ENCODE peak calls at places on chromosome 10, in four cellular contexts. B is Jurkat, Clone E6-1; C is astrocyte of the cerebellum; Y is tibial nerve. T is an unnamed sample.

GRCh38 chr10:110783509-110784103 is 88.1 kb upstream of the PDCD4 start:
- DNase-seq in B (no peak), Y (no peak), C (no peak), T (no peak)

GRCh38 chr10:48234295-48234694 is 40.2 kb downstream of the FRMPD2 start:
- DNase-seq in B (no peak), C (no peak), Y (no peak), T (no peak)

GRCh38 chr10:129031233-129032150 is 435.5 kb upstream of the MGMT start:
- DNase-seq in C (peak), B (peak), Y (peak), T (no peak)

GRCh38 chr10:126387041-126387908 is 1.0 kb downstream of the ADAM12 start:
- DNase-seq in B (no peak), C (peak), Y (no peak), T (no peak)

GRCh38 chr10:76582536-76582935 is 1055.1 kb downstream of the KCNMA1 start:
- DNase-seq in B (no peak), C (no peak), Y (no peak), T (no peak)

GRCh38 chr10:104780165-104780564 is 139.1 kb downstream of the SORCS3 start:
- DNase-seq in Y (no peak), B (no peak), C (no peak), T (no peak)

GRCh38 chr10:33291053-33291592 is 43.3 kb downstream of the NRP1 start:
- DNase-seq in B (no peak), Y (no peak), C (peak), T (peak)

GRCh38 chr10:95214793-95215192 is 20.8 kb downstream of the ACSM6 start:
- DNase-seq in Y (no peak), B (no peak), C (no peak), T (no peak)

GRCh38 chr10:57418476-57418875 is 849.2 kb downstream of the IPMK start:
- DNase-seq in Y (no peak), B (no peak), C (no peak), T (no peak)

GRCh38 chr10:93872776-93873175 is 21.0 kb upstream of the SLC35G1 start:
- DNase-seq in Y (no peak), B (no peak), C (no peak), T (no peak)

GRCh38 chr10:117221156-117221711 is 19.7 kb upstream of the SLC18A2 start:
- DNase-seq in C (no peak), B (no peak), Y (no peak), T (no peak)

GRCh38 chr10:125084191-125085186 is 75.9 kb downstream of the CTBP2 start:
- DNase-seq in C (peak), Y (no peak), B (no peak), T (peak)

GRCh38 chr10:103284170-103284569 is 7.2 kb downstream of the INA start:
- DNase-seq in B (no peak), Y (no peak), C (no peak), T (no peak)

GRCh38 chr10:124743188-124744046 is 761 bp downstream of the FAM53B start:
- DNase-seq in C (no peak), B (no peak), Y (no peak), T (no peak)

GRCh38 chr10:7579681-7580080 is 87.1 kb downstream of the ITIH5 start:
- DNase-seq in C (no peak), B (no peak), Y (no peak), T (no peak)

GRCh38 chr10:7577206-7577978 is 89.4 kb downstream of the ITIH5 start:
- DNase-seq in Y (no peak), B (no peak), C (no peak), T (no peak)

GRCh38 chr10:7580520-7580919 is 86.2 kb downstream of the ITIH5 start:
- DNase-seq in B (no peak), C (no peak), Y (no peak), T (no peak)

GRCh38 chr10:7572435-7572834 is 94.3 kb downstream of the ITIH5 start:
- DNase-seq in B (no peak), Y (no peak), C (no peak), T (no peak)

GRCh38 chr10:7576340-7576739 is 90.4 kb downstream of the ITIH5 start:
- DNase-seq in Y (no peak), C (no peak), B (no peak), T (no peak)
- H3K4me3 ChIP-seq in Y (no peak), C (no peak), B (no peak), T (no peak)

GRCh38 chr10:88114368-88114767 is 250.9 kb downstream of the PTEN start:
- DNase-seq in Y (no peak), C (no peak), B (peak), T (no peak)

GRCh38 chr10:88113232-88113631 is 249.8 kb downstream of the PTEN start:
- DNase-seq in C (no peak), B (no peak), Y (peak), T (peak)

GRCh38 chr10:88115406-88115805 is 252.0 kb downstream of the PTEN start:
- DNase-seq in C (no peak), Y (no peak), B (no peak), T (no peak)

GRCh38 chr10:88115968-88116367 is 252.5 kb downstream of the PTEN start:
- DNase-seq in B (no peak), C (no peak), Y (no peak), T (peak)

GRCh38 chr10:88113657-88114272 is 250.3 kb downstream of the PTEN start:
- DNase-seq in Y (no peak), B (no peak), C (no peak), T (no peak)
- H3K4me3 ChIP-seq in Y (no peak), B (no peak), C (no peak), T (no peak)

GRCh38 chr10:13382759-13383753 is 35.0 kb upstream of the SEPHS1 start:
- DNase-seq in C (no peak), B (no peak), Y (no peak), T (no peak)
- H3K4me3 ChIP-seq in C (no peak), B (no peak), Y (no peak), T (no peak)

GRCh38 chr10:70324341-70324861 is 40.6 kb upstream of the NPFFR1 start:
- DNase-seq in C (no peak), B (no peak), Y (peak), T (no peak)

GRCh38 chr10:70321897-70322890 is 38.4 kb upstream of the NPFFR1 start:
- DNase-seq in C (no peak), B (peak), Y (no peak), T (no peak)

GRCh38 chr10:70324951-70325781 is 41.4 kb upstream of the NPFFR1 start:
- DNase-seq in B (no peak), Y (no peak), C (no peak), T (no peak)

GRCh38 chr10:70323143-70323696 is 39.4 kb upstream of the NPFFR1 start:
- DNase-seq in Y (no peak), C (no peak), B (peak), T (no peak)

DNA sequence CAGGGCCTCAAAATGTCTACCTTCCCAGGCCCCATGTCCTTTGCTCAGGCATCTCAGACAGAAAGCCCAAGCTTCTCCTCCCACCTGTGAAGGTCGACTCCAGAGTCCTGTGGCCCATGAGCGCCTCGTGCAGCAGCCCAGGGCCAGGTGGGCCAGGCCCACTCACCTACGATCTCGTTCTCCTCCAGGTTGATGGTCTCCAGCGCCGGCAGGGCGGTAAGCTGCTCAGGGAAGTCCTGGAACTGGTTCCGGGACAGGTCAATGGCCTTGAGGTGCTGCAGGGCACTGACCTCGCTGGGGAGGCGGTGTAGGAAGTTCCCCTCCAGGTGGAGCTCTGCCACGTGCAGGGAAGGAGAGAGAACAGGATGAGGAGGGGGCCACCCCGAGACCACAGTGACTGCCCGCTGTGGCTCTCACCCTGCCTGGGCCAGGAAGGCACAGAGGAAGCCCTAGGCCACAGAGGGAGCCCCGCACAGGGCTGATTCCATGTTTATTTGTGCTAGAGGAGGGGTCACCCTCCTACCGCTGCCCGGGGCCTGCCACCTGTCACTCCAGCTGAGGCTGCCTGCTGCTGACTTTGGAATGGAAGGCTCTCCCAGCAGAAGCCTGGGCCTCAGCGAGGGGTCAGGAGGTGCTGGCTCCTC is 40.0 kb upstream of the NPFFR1 start:
- DNase-seq in B (no peak), Y (no peak), C (no peak), T (no peak)
- H3K4me3 ChIP-seq in B (no peak), Y (no peak), C (no peak), T (no peak)

GRCh38 chr10:21114683-21115082 is 217.6 kb upstream of the NEBL start:
- DNase-seq in B (no peak), C (no peak), Y (no peak), T (no peak)
- H3K4me3 ChIP-seq in B (no peak), C (no peak), Y (no peak), T (no peak)

GRCh38 chr10:73648252-73648651 is 7.0 kb upstream of the MYOZ1 start:
- DNase-seq in Y (no peak), C (no peak), B (no peak), T (no peak)

GRCh38 chr10:73649876-73650536 is 5.8 kb downstream of the SYNPO2L start:
- DNase-seq in Y (no peak), C (no peak), B (no peak), T (no peak)

GRCh38 chr10:73648975-73649829 is 6.6 kb downstream of the SYNPO2L start:
- DNase-seq in C (no peak), Y (no peak), B (no peak), T (no peak)

GRCh38 chr10:73653195-73653594 is 2.6 kb downstream of the SYNPO2L start:
- DNase-seq in B (no peak), Y (no peak), C (no peak), T (no peak)

DNA sequence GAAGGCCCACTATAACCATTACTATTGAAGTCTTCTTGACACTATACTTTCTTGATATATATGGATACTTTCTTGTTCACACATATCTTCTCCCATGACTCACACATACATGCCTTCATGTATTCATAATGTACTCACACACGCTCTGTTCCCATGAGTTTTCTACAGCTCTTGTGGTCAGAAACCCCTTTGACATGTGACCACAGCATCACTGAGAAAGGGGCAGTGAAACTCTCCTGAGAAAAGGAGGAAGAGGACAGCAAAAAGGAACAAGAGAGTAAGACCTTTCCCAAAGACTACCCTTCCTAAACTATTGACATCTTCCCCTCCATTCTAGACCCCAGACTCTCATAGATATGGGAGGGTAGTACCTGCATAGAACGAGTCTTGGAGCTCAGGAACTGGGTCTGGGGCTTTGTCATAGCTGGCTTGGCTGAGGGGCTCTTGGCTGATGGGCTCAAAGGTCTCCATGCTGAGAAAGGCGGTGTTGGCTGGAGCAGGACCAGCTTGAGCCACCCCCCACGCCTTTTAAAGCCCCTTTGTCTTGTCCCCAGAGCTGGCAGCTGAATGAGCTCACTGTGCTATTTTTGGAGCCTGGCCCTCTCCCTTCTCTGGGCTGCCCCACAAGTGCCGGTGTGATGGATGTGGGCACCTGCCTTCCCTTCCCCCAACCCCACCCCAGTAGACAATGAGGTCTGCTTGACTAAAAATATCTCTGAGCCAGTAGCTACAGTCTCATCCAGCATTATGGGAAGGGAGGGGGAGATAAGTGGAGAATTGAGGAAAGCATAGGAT is 5.1 kb downstream of the SYNPO2L start:
- DNase-seq in Y (no peak), C (peak), B (no peak), T (peak)
- H3K4me3 ChIP-seq in Y (no peak), C (no peak), B (no peak), T (peak)

GRCh38 chr10:128007971-128008370 is 101.1 kb downstream of the PTPRE start:
- DNase-seq in Y (no peak), B (no peak), C (no peak), T (no peak)

GRCh38 chr10:128009357-128009756 is 102.5 kb downstream of the PTPRE start:
- DNase-seq in B (no peak), Y (no peak), C (no peak), T (no peak)

GRCh38 chr10:128011059-128011979 is 104.4 kb downstream of the PTPRE start:
- DNase-seq in Y (peak), C (peak), B (peak), T (no peak)

GRCh38 chr10:128008521-128009250 is 101.8 kb downstream of the PTPRE start:
- DNase-seq in C (no peak), Y (no peak), B (no peak), T (no peak)

GRCh38 chr10:128009768-128010167 is 102.9 kb downstream of the PTPRE start:
- DNase-seq in Y (no peak), B (no peak), C (no peak), T (no peak)
- H3K4me3 ChIP-seq in Y (no peak), B (no peak), C (no peak), T (no peak)

DNA sequence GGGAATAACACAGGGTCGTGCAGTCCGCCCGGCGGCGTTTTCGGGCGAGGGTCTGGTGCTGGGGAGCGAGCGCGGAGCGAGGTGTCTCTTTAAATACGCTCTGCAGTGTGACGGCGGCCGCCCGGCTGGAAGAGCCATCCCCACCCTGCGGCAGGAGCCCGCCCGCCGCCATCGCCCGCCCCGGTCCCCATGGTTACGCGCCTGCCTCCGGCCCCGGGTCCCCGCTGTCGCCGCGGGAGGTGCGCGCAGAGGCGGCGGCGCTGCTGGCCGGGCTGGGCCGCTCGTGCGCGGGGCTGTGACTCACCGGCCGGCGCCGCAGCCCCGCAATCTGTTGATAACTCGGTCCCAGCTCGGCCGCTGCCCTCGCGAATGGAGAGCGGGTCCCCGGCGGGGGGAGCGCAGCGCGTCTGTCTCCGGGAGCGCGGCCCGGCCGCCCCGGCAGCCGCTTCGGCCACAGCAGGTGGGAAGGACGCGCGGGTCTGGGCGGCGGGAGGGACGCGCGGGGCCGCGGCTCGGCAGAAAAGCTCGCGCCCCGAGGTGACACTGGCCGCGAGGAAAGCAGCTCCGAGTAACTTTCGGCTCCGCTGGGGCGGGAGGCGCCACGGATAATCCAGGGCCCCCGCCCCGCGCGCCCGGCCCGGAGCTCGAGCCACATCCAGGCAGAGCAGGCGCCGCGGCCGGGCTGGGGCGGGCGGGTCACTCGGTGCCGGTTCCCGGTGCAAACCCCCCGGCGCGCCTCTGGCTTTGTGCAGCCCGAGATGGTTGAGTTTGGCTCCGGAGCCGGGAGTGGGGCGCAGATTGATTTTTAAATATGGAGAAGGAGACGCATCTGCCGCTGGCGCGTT is at the start of gene ADGRA1:
- DNase-seq in Y (no peak), C (no peak), B (no peak), T (no peak)
- H3K4me3 ChIP-seq in Y (no peak), C (no peak), B (no peak), T (no peak)

DNA sequence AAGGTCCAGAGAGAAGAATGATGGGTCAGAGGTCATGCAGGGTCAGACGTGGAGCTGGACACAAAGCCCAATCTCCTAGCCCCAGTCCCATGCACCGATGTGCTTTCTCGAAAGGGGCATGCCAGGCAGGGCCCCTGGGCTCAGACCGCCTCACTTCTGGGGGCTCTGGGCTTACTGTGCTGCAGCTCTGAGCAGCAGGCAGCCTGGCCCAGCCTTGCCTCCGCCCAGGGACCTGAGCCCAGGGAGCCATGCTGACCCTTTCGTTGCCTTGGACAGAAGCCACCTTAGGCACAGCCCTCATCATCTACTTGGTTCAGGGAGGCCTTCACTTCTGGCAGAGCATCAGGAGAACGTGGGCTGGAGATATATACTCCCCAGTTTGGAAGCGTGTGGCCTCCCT is 161.2 kb downstream of the GRK5 start:
- DNase-seq in Y (no peak), B (no peak), C (no peak), T (no peak)
- H3K4me3 ChIP-seq in Y (no peak), B (no peak), C (no peak), T (no peak)